ENCODE peak calls at places on chromosome 9, in nine cellular contexts. G is heart right ventricle, P is prostate gland, Z is B cell, T is thyroid gland, J is AG09309, V is AG04449, B is glutamatergic neuron, S is GM06990. F is an unnamed sample.
A peak's percentile ranks its signal among the peaks of the same experiment; 100 is the strongest.

GRCh38 chr9:78041971-78042370 is 10.4 kb upstream of the GNAQ start:
- DNase-seq in T (peak; percentile 20), Z (no peak), V (no peak), B (no peak), S (no peak), G (no peak), J (no peak), P (no peak), F (no peak)

GRCh38 chr9:114080773-114081440 is 2.8 kb upstream of the AMBP start:
- DNase-seq in J (no peak), B (no peak), P (peak; percentile 57), Z (no peak), V (no peak), T (no peak), S (no peak), G (no peak), F (no peak)

GRCh38 chr9:72363908-72364678 is 915 bp downstream of the ZFAND5 start:
- DNase-seq in G (peak; percentile 81), S (peak; percentile 85), Z (peak; percentile 61), J (no peak), T (peak; percentile 70), V (no peak), P (peak; percentile 42), B (peak; percentile 46), F (peak; percentile 33)

GRCh38 chr9:103601287-103601686 is 492.8 kb upstream of the SMC2 start:
- DNase-seq in J (no peak), T (no peak), P (no peak), V (no peak), S (no peak), Z (no peak), G (no peak), B (no peak), F (no peak)

GRCh38 chr9:124260769-124261603 is 3.2 kb downstream of the NEK6 start:
- DNase-seq in G (no peak), S (no peak), J (no peak), V (no peak), T (no peak), P (no peak), B (no peak), Z (no peak), F (no peak)

GRCh38 chr9:88219601-88220000 is 81.3 kb upstream of the SPATA31C2 start:
- DNase-seq in V (no peak), Z (no peak), P (no peak), S (no peak), J (no peak), G (no peak), T (no peak), B (no peak), F (no peak)

GRCh38 chr9:75087824-75088645 is at the start of the genes NMRK1 and OSTF1:
- DNase-seq in G (peak; percentile 95), P (peak; percentile 95), V (peak; percentile 63), T (peak; percentile 97), J (peak; percentile 78), S (peak; percentile 99), Z (peak; percentile 92), B (peak; percentile 96), F (peak; percentile 93)

GRCh38 chr9:125524522-125524921 is 182.5 kb downstream of the MAPKAP1 start:
- DNase-seq in P (no peak), J (no peak), T (no peak), S (no peak), G (no peak), B (no peak), Z (no peak), V (no peak), F (no peak)

GRCh38 chr9:128593039-128593438 is 40.7 kb downstream of the SPTAN1 start:
- DNase-seq in G (no peak), B (no peak), J (no peak), Z (no peak), T (no peak), S (no peak), P (no peak), V (no peak), F (no peak)

GRCh38 chr9:84722388-84722989 is 53.0 kb downstream of the NTRK2 start:
- DNase-seq in V (no peak), B (no peak), P (no peak), G (no peak), J (no peak), Z (no peak), T (no peak), S (no peak), F (no peak)

GRCh38 chr9:83772860-83773259 is 44.7 kb downstream of the GKAP1 start:
- DNase-seq in S (no peak), Z (no peak), G (no peak), T (no peak), J (no peak), B (no peak), P (no peak), V (no peak), F (no peak)

GRCh38 chr9:70542339-70542931 is 128.0 kb upstream of the KLF9 start:
- DNase-seq in Z (no peak), J (no peak), B (no peak), V (no peak), G (no peak), S (no peak), P (no peak), T (no peak), F (no peak)

GRCh38 chr9:114513952-114514267 is 8.6 kb upstream of the WHRN start:
- DNase-seq in V (no peak), B (no peak), J (no peak), G (no peak), Z (no peak), S (no peak), P (no peak), T (no peak), F (no peak)

GRCh38 chr9:129517006-129517405 is 103.9 kb downstream of the C9orf50 start:
- DNase-seq in T (no peak), V (no peak), J (no peak), G (no peak), S (no peak), Z (no peak), P (no peak), B (no peak), F (no peak)

DNA sequence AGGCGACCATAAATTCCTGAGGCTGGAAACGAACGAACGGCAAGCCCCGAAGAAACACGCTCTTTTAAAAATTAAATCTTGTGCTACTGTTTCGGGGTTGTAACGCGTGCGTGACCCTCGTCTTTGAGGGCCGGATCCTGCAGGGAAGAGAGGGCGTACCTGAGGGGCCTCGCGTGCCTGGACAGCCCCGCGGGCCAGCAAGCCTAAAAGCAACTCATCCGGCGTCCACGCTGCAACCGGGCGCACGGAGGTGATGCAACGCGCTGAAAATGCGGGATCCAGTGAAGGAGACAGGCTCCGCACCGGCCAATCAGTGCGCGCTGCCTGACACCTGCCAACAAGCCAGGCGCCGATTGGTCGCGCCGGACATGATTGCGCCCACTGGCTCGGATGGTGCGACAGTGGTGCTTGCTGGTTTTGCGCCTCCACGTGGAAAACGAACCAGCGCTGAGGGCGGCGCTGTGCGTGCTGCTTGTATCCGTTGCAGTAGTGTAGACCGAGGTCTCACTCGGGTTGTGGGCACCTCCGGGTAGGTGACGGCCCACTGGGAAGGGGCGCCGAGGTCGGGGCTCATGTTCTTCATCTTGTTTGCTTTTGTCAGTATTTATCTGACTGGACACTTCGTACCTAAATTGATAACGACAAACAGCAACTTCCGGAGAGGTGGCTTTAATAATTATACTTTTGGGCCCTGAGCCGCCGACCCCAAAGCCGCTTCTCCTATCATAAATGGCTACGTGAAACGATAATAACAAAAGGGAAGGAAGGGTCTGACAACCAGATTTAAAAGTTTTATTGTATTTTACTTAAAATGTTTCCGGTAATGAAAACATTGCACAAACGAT is at the start of gene IARS1:
- DNase-seq in S (peak; percentile 100), G (peak; percentile 98), B (peak; percentile 100), T (peak; percentile 98), P (peak; percentile 99), V (peak; percentile 91), J (peak; percentile 94), Z (peak; percentile 98), F (peak; percentile 98)
- TF ChIP-seq CTCF in S (peak; percentile 38), G (no peak), B (no peak), T (no peak), P (peak; percentile 43), V (peak; percentile 59), J (peak; percentile 31), Z (peak; percentile 19), F (peak; percentile 58)

GRCh38 chr9:32401471-32401870 is 17.0 kb downstream of the ACO1 start:
- DNase-seq in T (no peak), S (no peak), Z (no peak), G (no peak), B (no peak), V (no peak), P (no peak), J (no peak), F (no peak)

GRCh38 chr9:32399110-32399815 is 14.8 kb downstream of the ACO1 start:
- DNase-seq in B (no peak), G (no peak), T (no peak), S (no peak), V (no peak), Z (no peak), J (no peak), P (no peak), F (no peak)

GRCh38 chr9:32394381-32395049 is 10.1 kb downstream of the ACO1 start:
- DNase-seq in P (no peak), T (no peak), G (no peak), J (no peak), B (no peak), S (no peak), V (no peak), Z (no peak), F (no peak)

GRCh38 chr9:32398207-32398606 is 13.8 kb downstream of the ACO1 start:
- DNase-seq in J (no peak), T (no peak), P (no peak), G (no peak), Z (no peak), V (no peak), B (no peak), S (no peak), F (no peak)

GRCh38 chr9:32395483-32396216 is 11.2 kb downstream of the ACO1 start:
- DNase-seq in S (no peak), B (no peak), J (peak; percentile 83), G (peak; percentile 50), Z (no peak), T (peak; percentile 15), P (no peak), V (peak; percentile 76), F (no peak)
- TF ChIP-seq CTCF in S (no peak), B (no peak), J (peak; percentile 51), G (no peak), Z (no peak), T (no peak), P (no peak), V (peak; percentile 57), F (no peak)

GRCh38 chr9:117415584-117415937 is 704 bp upstream of the ASTN2 start:
- DNase-seq in B (peak; percentile 63), V (no peak), Z (no peak), S (no peak), T (no peak), J (no peak), P (no peak), G (no peak), F (peak; percentile 42)
- TF ChIP-seq CTCF in B (peak; percentile 25), V (no peak), Z (no peak), S (no peak), T (no peak), J (no peak), P (no peak), G (no peak), F (peak; percentile 25)

DNA sequence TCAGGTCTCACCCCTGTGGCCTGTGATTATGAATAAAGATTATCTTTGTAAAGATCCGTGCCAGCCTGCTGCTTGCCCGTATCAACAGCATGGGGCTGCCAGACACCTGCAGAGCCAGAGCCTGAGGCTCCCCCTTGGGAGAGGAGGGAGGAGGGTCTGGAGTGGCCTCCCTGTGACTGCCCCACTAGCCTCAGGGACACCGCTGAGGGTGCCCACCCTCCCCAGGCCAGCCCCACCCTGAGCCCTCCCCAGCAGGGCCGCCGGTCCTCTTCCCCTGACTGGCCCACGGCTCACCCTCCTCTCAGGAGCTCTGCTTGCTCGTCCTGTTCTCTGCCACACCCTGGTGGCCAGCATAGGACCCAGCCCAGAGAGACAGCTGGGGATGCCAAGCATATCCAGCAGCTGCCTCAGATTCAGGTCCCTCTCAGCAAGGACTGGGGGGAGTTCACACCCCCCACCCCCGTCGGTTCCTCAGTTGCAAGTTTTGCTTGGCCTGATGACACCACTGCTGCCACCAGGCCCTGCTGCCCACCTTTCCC is 1.9 kb downstream of the SSNA1 start:
- DNase-seq in J (no peak), P (no peak), G (no peak), Z (no peak), T (no peak), B (no peak), S (no peak), V (no peak), F (no peak)
- TF ChIP-seq CTCF in J (no peak), P (peak; percentile 34), G (no peak), Z (no peak), T (no peak), B (no peak), S (no peak), V (no peak), F (no peak)